ENCODE peak calls at places on chromosomes 12 and 14, in six cellular contexts. V is lower leg skin, L is HCT116, B is heart left ventricle, H is thyroid gland, Y is esophagus squamous epithelium. F is an unnamed sample.

GRCh38 chr12:12721251-12721689 is 4.1 kb downstream of the CDKN1B start:
- DNase-seq in Y (no peak), H (no peak), B (no peak), V (no peak), L (no peak), F (no peak)

GRCh38 chr14:101354726-101355125 is 206.6 kb upstream of the DIO3 start:
- DNase-seq in V (peak), Y (no peak), L (no peak), H (no peak), B (no peak), F (no peak)

GRCh38 chr12:123948401-123949117 is 24.1 kb downstream of the CCDC92 start:
- DNase-seq in B (no peak), H (no peak), L (no peak), V (no peak), Y (no peak), F (no peak)

GRCh38 chr14:100587763-100588411 is 670 bp upstream of the BEGAIN start:
- DNase-seq in V (peak), L (no peak), Y (no peak), H (no peak), B (no peak), F (no peak)

GRCh38 chr12:10291030-10291429 is 16.6 kb upstream of the KLRD1 start:
- DNase-seq in L (no peak), B (no peak), H (no peak), V (no peak), Y (no peak), F (no peak)

GRCh38 chr12:48681416-48681737 is 661 bp downstream of the KANSL2 start:
- DNase-seq in L (no peak), B (no peak), V (no peak), Y (no peak), H (no peak), F (no peak)

GRCh38 chr14:94441130-94441529 is 11.5 kb downstream of the SERPINA11 start:
- DNase-seq in L (no peak), B (no peak), V (no peak), Y (no peak), H (no peak), F (no peak)

GRCh38 chr12:30829876-30830275 is 75.1 kb upstream of the CAPRIN2 start:
- DNase-seq in H (no peak), Y (no peak), V (no peak), B (no peak), L (no peak), F (no peak)

GRCh38 chr12:53231859-53232640 is at the start of gene RARG:
- DNase-seq in Y (no peak), B (peak), L (no peak), H (peak), V (peak), F (peak)

DNA sequence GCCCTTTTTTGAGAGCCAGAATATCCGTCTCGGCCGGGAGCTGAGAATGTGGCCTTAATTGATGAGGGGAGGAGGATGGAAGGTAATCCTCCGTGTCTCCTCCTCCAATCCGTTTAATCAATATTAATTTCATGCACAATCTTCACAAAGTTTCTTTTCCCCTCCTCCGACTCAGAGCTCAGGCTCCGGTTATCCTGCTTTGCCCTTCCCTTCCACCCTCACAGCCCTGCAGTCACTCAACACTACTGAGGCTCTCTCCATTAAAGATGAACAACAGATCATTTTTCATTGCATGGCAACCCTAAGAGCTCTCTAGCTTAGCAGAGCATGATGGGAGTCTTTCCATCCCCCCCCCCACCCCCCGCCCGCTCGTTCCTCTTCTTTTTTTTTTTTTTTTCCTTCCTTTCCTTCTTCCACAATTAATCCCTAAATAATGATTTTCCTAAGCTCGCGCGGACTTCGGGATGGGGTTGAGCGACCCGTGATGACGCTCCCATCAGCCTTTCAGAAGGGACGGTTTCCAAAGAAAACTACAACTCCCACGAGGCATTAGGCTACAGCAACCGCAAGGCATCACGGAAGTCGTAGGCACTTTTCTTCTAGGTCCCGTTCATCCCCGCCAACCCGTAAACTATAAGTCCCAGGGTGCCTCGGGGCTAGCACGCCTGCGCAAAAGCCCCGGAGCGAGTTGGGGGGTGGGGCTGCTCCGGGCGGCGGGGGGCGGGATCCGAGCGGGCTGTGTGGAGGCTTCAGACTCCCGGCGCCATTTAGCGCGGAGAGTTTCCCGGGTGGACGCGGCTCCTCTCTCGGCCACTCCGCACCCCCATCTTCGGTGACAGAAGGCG is at the start of gene WNK1:
- DNase-seq in L (peak), H (peak), V (peak), B (peak), Y (peak), F (peak)
- TF ChIP-seq POLR2A in L (peak), H (peak), V (no peak), B (no peak), Y (peak), F (peak)

GRCh38 chr12:75329918-75330826 is at the start of gene CAPS2:
- DNase-seq in B (peak), V (peak), Y (peak), L (peak), H (peak), F (peak)
- TF ChIP-seq POLR2A in B (no peak), V (no peak), Y (no peak), L (no peak), H (peak), F (peak)

DNA sequence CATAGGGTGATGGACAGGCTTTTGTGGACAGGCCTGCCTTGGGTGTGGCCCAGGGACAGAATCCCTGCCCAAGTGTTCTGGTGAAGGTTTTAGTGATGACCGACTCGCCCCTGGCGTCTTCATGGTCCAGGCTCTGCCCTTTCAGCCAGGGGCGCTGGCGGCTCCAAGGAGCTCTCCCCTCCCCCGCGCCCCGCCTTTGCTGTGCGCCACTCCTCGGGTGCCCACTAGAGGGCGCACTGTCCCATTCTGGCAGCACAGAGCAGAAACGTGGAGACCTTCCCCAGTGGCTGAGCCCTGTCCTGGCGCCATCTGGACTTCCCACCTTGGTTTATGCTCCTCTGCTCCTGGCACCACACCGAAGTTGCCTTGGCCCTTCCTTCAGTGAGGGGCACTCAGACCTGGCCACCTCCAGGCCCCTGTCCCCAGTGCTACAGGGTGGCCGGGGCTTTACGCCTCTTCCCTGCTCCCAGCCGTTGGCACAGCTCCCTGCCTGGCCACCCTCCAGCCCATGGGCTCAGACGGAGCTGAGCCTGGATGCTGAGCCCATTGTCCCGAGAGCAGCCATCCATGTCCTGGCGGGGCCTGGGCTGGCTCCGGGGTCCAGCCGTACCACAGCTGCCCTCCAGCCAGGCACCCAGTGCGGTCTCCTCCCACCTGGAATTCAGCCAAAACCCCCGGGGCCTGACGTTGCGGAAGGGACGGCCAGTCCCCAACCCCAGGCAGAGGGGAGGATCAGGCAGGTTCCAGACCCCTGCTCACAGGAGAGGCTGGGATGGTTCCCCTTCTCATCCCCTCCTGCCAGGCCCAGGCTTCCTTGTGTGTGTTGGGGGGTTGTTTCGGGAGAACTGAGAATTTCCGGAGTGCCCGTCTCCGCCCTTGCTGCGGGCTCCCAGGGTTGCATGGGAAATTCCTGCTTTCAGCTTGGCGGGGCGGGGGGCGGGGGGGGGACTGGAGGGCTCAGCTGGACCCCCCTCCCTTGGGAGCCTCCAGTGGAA is 5.6 kb upstream of the CRIP1 start:
- DNase-seq in H (peak), Y (no peak), V (peak), B (peak), L (peak), F (peak)
- TF ChIP-seq POLR2A in H (peak), Y (peak), V (no peak), B (no peak), L (peak), F (peak)

GRCh38 chr12:104986022-104986941 is at the start of gene NOPCHAP1:
- DNase-seq in V (peak), H (peak), L (peak), B (peak), Y (peak), F (peak)
- TF ChIP-seq POLR2A in V (no peak), H (peak), L (peak), B (no peak), Y (peak), F (peak)

GRCh38 chr12:52228931-52229330 is 4.1 kb upstream of the KRT7 start:
- DNase-seq in B (no peak), H (peak), V (peak), Y (no peak), L (no peak), F (no peak)

GRCh38 chr12:52226446-52226845 is 6.6 kb upstream of the KRT7 start:
- DNase-seq in B (no peak), H (no peak), Y (no peak), L (no peak), V (no peak), F (no peak)

GRCh38 chr12:52228366-52228765 is 4.7 kb upstream of the KRT7 start:
- DNase-seq in H (no peak), V (no peak), L (no peak), Y (no peak), B (no peak), F (no peak)

GRCh38 chr12:52225752-52226151 is 7.3 kb upstream of the KRT7 start:
- DNase-seq in B (no peak), H (peak), L (no peak), Y (no peak), V (peak), F (no peak)

GRCh38 chr12:52227767-52228166 is 5.3 kb upstream of the KRT7 start:
- DNase-seq in V (no peak), B (no peak), H (no peak), Y (no peak), L (no peak), F (no peak)
- TF ChIP-seq POLR2A in V (no peak), B (no peak), H (no peak), Y (no peak), L (no peak), F (no peak)

GRCh38 chr14:24356208-24356607 is 11.8 kb upstream of the NFATC4 start:
- DNase-seq in B (no peak), H (no peak), Y (no peak), V (no peak), L (no peak), F (no peak)
- TF ChIP-seq POLR2A in B (no peak), H (no peak), Y (no peak), V (no peak), L (no peak), F (no peak)

GRCh38 chr12:130775953-130776856 is 60.1 kb upstream of the RIMBP2 start:
- DNase-seq in B (peak), L (peak), H (peak), Y (no peak), V (no peak), F (peak)
- TF ChIP-seq POLR2A in B (no peak), L (no peak), H (no peak), Y (no peak), V (no peak), F (peak)

DNA sequence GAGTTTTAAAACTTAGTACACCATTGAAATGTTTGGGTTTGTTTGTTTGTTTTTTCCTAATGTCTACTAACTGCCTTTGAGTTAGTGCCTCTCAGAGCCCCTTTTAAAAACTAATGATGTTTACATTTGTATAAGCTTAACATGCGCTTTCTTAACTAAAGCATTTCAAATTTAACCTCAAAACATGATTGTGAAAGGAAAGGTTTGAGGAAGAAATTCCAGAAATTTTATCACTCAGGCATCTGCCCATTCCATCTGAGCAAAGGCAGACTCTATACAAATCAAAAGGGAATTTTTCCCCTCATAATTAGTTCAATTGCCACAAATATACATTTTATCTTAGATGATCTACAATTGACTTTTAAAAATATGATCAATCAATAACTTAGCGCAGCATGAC is 230.7 kb upstream of the CAND1 start:
- DNase-seq in B (no peak), V (no peak), H (no peak), Y (no peak), L (no peak), F (no peak)
- TF ChIP-seq POLR2A in B (no peak), V (no peak), H (no peak), Y (no peak), L (no peak), F (no peak)

GRCh38 chr14:59483360-59483759 is 848 bp downstream of the L3HYPDH start:
- DNase-seq in B (no peak), L (peak), V (no peak), Y (no peak), H (no peak), F (no peak)
- TF ChIP-seq POLR2A in B (no peak), L (peak), V (no peak), Y (no peak), H (no peak), F (no peak)